ENCODE peak calls at places on chromosomes 5 and 9, in nine cellular contexts. G is stimulated activated CD8-positive, alpha-beta memory T cell treated with anti-CD3 and anti-CD28 coated beads, Interleukin-4, amount 100 ng/mL, for 4 hours; C is ovary; U is kidney; E is M059J; N is stimulated activated CD4-positive, alpha-beta T cell treated with anti-CD3 and anti-CD28 coated beads, TNF-alpha, amount 100 ng/mL, for 4 hours; D is EL; W is kidney glomerular epithelial cell; I is HCEC 1CT. Y is an unnamed sample.

GRCh38 chr5:156892223-156892622 is 42.1 kb downstream of the PPP1R2B start:
- DNase-seq in G (no peak), C (no peak), U (no peak), E (no peak), N (no peak), D (no peak), W (no peak), I (no peak), Y (no peak)

GRCh38 chr5:54063817-54064216 is 246.6 kb downstream of the ARL15 start:
- DNase-seq in G (no peak), C (no peak), U (no peak), E (peak; percentile 74), N (no peak), D (peak; percentile 91), W (peak; percentile 50), I (peak; percentile 83), Y (peak; percentile 75)

GRCh38 chr5:63141582-63141981 is 563.0 kb downstream of the LRRC70 start:
- DNase-seq in G (no peak), C (no peak), U (no peak), E (no peak), N (no peak), D (no peak), W (no peak), I (no peak), Y (no peak)

GRCh38 chr9:18478517-18479361 is 4.8 kb downstream of the ADAMTSL1 start:
- DNase-seq in G (no peak), C (no peak), U (no peak), E (peak; percentile 89), N (no peak), D (peak; percentile 95), W (no peak), I (peak; percentile 95), Y (no peak)

GRCh38 chr5:5145651-5146529 is 5.8 kb downstream of the ADAMTS16 start:
- DNase-seq in G (no peak), C (no peak), U (no peak), E (peak; percentile 92), N (no peak), D (peak; percentile 93), W (no peak), I (peak; percentile 43), Y (no peak)

GRCh38 chr9:71145179-71145578 is 23.8 kb upstream of the TRPM3 start:
- DNase-seq in G (no peak), C (no peak), U (no peak), E (no peak), N (no peak), D (no peak), W (no peak), I (no peak), Y (no peak)

GRCh38 chr9:71796368-71796767 is 28.1 kb upstream of the CEMIP2 start:
- DNase-seq in G (no peak), C (no peak), U (no peak), E (peak; percentile 60), N (no peak), D (no peak), W (no peak), I (no peak), Y (no peak)

GRCh38 chr5:96661101-96661840 is 905 bp upstream of the CAST start:
- DNase-seq in G (peak; percentile 2), C (peak; percentile 21), U (no peak), E (peak; percentile 68), N (no peak), D (peak; percentile 55), W (peak; percentile 48), I (peak; percentile 50), Y (no peak)

GRCh38 chr9:86637515-86637914 is 283.3 kb upstream of the TUT7 start:
- DNase-seq in G (no peak), C (peak; percentile 61), U (no peak), E (no peak), N (no peak), D (peak; percentile 31), W (no peak), I (no peak), Y (peak; percentile 29)

GRCh38 chr9:87857141-87857947 is 25.3 kb upstream of the SPATA31E1 start:
- DNase-seq in G (no peak), C (no peak), U (no peak), E (no peak), N (no peak), D (no peak), W (no peak), I (no peak), Y (no peak)

GRCh38 chr9:136173648-136174290 is 31.2 kb downstream of the LHX3 start:
- DNase-seq in G (no peak), C (no peak), U (no peak), E (no peak), N (no peak), D (no peak), W (no peak), I (no peak), Y (no peak)

GRCh38 chr5:173833200-173833599 is 54.9 kb upstream of the CPEB4 start:
- DNase-seq in G (no peak), C (no peak), U (no peak), E (no peak), N (no peak), D (no peak), W (peak; percentile 48), I (no peak), Y (no peak)

GRCh38 chr9:22142681-22143080 is 133.6 kb upstream of the CDKN2B start:
- DNase-seq in G (no peak), C (no peak), U (no peak), E (peak; percentile 24), N (no peak), D (peak; percentile 38), W (no peak), I (peak; percentile 69), Y (no peak)

GRCh38 chr9:89519393-89519805 is 21.5 kb upstream of the SEMA4D start:
- DNase-seq in G (no peak), C (no peak), U (peak; percentile 87), E (peak; percentile 96), N (no peak), D (peak; percentile 11), W (peak; percentile 29), I (no peak), Y (no peak)

GRCh38 chr5:64869419-64869818 is 100.7 kb downstream of the CWC27 start:
- DNase-seq in G (no peak), C (no peak), U (no peak), E (peak; percentile 80), N (no peak), D (peak; percentile 71), W (peak; percentile 7), I (peak; percentile 80), Y (peak; percentile 47)

GRCh38 chr5:90554358-90555006 is 4.1 kb upstream of the ADGRV1 start:
- DNase-seq in G (no peak), C (no peak), U (no peak), E (no peak), N (no peak), D (no peak), W (no peak), I (no peak), Y (no peak)

GRCh38 chr9:123832858-123833257 is 97.1 kb downstream of the DENND1A start:
- DNase-seq in G (no peak), C (no peak), U (no peak), E (no peak), N (no peak), D (no peak), W (no peak), I (no peak), Y (no peak)

GRCh38 chr9:27660148-27660547 is 86.9 kb upstream of the C9orf72 start:
- DNase-seq in G (no peak), C (no peak), U (no peak), E (no peak), N (no peak), D (no peak), W (no peak), I (no peak), Y (no peak)

GRCh38 chr5:78377056-78377717 is 16.8 kb downstream of the SCAMP1 start:
- DNase-seq in G (no peak), C (no peak), U (no peak), E (peak; percentile 38), N (no peak), D (peak; percentile 31), W (peak; percentile 15), I (peak; percentile 45), Y (no peak)

GRCh38 chr5:74113987-74114386 is 488.0 kb downstream of the ARHGEF28 start:
- DNase-seq in G (no peak), C (no peak), U (no peak), E (no peak), N (no peak), D (no peak), W (no peak), I (no peak), Y (no peak)

GRCh38 chr9:126869368-126869767 is 8.9 kb downstream of the ZBTB34 start:
- DNase-seq in G (no peak), C (no peak), U (no peak), E (no peak), N (no peak), D (no peak), W (no peak), I (no peak), Y (no peak)

GRCh38 chr5:142248853-142249462 is 75.9 kb downstream of the SPRY4 start:
- DNase-seq in G (no peak), C (no peak), U (peak; percentile 77), E (no peak), N (no peak), D (peak; percentile 29), W (no peak), I (no peak), Y (no peak)

GRCh38 chr5:167208911-167209310 is 1082.5 kb upstream of the WWC1 start:
- DNase-seq in G (no peak), C (no peak), U (no peak), E (peak; percentile 82), N (no peak), D (peak; percentile 85), W (peak; percentile 67), I (no peak), Y (peak; percentile 35)

GRCh38 chr5:153516503-153516902 is 26.0 kb downstream of the GRIA1 start:
- DNase-seq in G (no peak), C (no peak), U (no peak), E (no peak), N (no peak), D (no peak), W (no peak), I (no peak), Y (no peak)

GRCh38 chr5:155906046-155906445 is 420.9 kb upstream of the SGCD start:
- DNase-seq in G (no peak), C (no peak), U (no peak), E (no peak), N (no peak), D (no peak), W (no peak), I (no peak), Y (no peak)

GRCh38 chr5:497871-498509 is 26.3 kb downstream of the SLC9A3 start:
- DNase-seq in G (no peak), C (no peak), U (no peak), E (no peak), N (no peak), D (no peak), W (no peak), I (no peak), Y (no peak)

GRCh38 chr5:472076-472655 is 29.2 kb downstream of the EXOC3 start:
- DNase-seq in G (no peak), C (peak; percentile 64), U (peak; percentile 83), E (no peak), N (no peak), D (peak; percentile 19), W (no peak), I (no peak), Y (no peak)

GRCh38 chr9:121393318-121393717 is 23.3 kb upstream of the STOM start:
- DNase-seq in G (no peak), C (no peak), U (no peak), E (peak; percentile 31), N (no peak), D (peak; percentile 70), W (no peak), I (peak; percentile 23), Y (no peak)

GRCh38 chr9:133275105-133276000 is at the start of gene ABO:
- DNase-seq in G (no peak), C (peak; percentile 77), U (no peak), E (no peak), N (no peak), D (no peak), W (no peak), I (no peak), Y (no peak)

GRCh38 chr5:14178671-14179211 is 35.6 kb downstream of the TRIO start:
- DNase-seq in G (no peak), C (no peak), U (no peak), E (peak; percentile 96), N (no peak), D (peak; percentile 93), W (peak; percentile 31), I (peak; percentile 97), Y (peak; percentile 92)

GRCh38 chr9:133791069-133791468 is 52.9 kb upstream of the SARDH start:
- DNase-seq in G (no peak), C (no peak), U (no peak), E (no peak), N (no peak), D (no peak), W (no peak), I (no peak), Y (no peak)